ENCODE peak calls at places on chromosomes 2 and 18, in nine cellular contexts. P, R, V, U, G, D, S, C and F are unnamed samples.

GRCh38 chr2:47288864-47289263 is 114.1 kb upstream of the MSH2 start:
- DNase-seq in P (no peak), R (no peak), V (no peak), U (no peak), G (no peak), D (no peak), S (no peak), C (no peak), F (no peak)

GRCh38 chr2:166494140-166494544 is at the start of gene SCN7A:
- DNase-seq in P (no peak), R (peak; percentile 66), V (peak; percentile 87), U (peak; percentile 69), G (no peak), D (no peak), S (no peak), C (peak; percentile 78), F (peak; percentile 80)

GRCh38 chr2:85106489-85107180 is 26.6 kb upstream of the TCF7L1 start:
- DNase-seq in P (no peak), R (no peak), V (no peak), U (no peak), G (no peak), D (no peak), S (no peak), C (no peak), F (no peak)

GRCh38 chr2:155481141-155481540 is 782.6 kb downstream of the KCNJ3 start:
- DNase-seq in P (no peak), R (no peak), V (no peak), U (no peak), G (no peak), D (no peak), S (no peak), C (no peak), F (no peak)

GRCh38 chr2:3321825-3322224 is 55.8 kb downstream of the EIPR1 start:
- DNase-seq in P (no peak), R (no peak), V (no peak), U (no peak), G (no peak), D (no peak), S (no peak), C (no peak), F (no peak)

GRCh38 chr2:161569401-161569800 is 54.8 kb upstream of the SLC4A10 start:
- DNase-seq in P (no peak), R (no peak), V (no peak), U (no peak), G (no peak), D (no peak), S (no peak), C (no peak), F (no peak)

GRCh38 chr2:105553538-105554196 is 154.8 kb upstream of the FHL2 start:
- DNase-seq in P (no peak), R (no peak), V (no peak), U (no peak), G (no peak), D (no peak), S (no peak), C (no peak), F (no peak)

GRCh38 chr2:220473611-220474010 is 846.2 kb downstream of the SLC4A3 start:
- DNase-seq in P (no peak), R (no peak), V (no peak), U (no peak), G (no peak), D (no peak), S (no peak), C (no peak), F (no peak)

GRCh38 chr2:211822686-211823335 is 715.8 kb downstream of the ERBB4 start:
- DNase-seq in P (no peak), R (no peak), V (no peak), U (no peak), G (no peak), D (no peak), S (no peak), C (no peak), F (no peak)

GRCh38 chr2:120360307-120360855 is 14.4 kb downstream of the INHBB start:
- DNase-seq in P (no peak), R (no peak), V (no peak), U (no peak), G (no peak), D (no peak), S (no peak), C (no peak), F (no peak)

GRCh38 chr2:132936261-132936660 is 266.3 kb upstream of the LYPD1 start:
- DNase-seq in P (no peak), R (no peak), V (no peak), U (no peak), G (no peak), D (no peak), S (no peak), C (no peak), F (no peak)

GRCh38 chr18:45708831-45709230 is 15.2 kb upstream of the SLC14A1 start:
- DNase-seq in P (no peak), R (no peak), V (no peak), U (no peak), G (no peak), D (no peak), S (no peak), C (no peak), F (no peak)

GRCh38 chr2:192146069-192147006 is 48.4 kb downstream of the TMEFF2 start:
- DNase-seq in P (no peak), R (no peak), V (no peak), U (no peak), G (no peak), D (no peak), S (no peak), C (no peak), F (no peak)

GRCh38 chr2:67268806-67269205 is 128.3 kb upstream of the ETAA1 start:
- DNase-seq in P (no peak), R (no peak), V (no peak), U (no peak), G (no peak), D (no peak), S (no peak), C (no peak), F (no peak)

GRCh38 chr2:164675027-164675426 is 53.7 kb upstream of the GRB14 start:
- DNase-seq in P (no peak), R (no peak), V (no peak), U (no peak), G (no peak), D (no peak), S (no peak), C (no peak), F (no peak)

DNA sequence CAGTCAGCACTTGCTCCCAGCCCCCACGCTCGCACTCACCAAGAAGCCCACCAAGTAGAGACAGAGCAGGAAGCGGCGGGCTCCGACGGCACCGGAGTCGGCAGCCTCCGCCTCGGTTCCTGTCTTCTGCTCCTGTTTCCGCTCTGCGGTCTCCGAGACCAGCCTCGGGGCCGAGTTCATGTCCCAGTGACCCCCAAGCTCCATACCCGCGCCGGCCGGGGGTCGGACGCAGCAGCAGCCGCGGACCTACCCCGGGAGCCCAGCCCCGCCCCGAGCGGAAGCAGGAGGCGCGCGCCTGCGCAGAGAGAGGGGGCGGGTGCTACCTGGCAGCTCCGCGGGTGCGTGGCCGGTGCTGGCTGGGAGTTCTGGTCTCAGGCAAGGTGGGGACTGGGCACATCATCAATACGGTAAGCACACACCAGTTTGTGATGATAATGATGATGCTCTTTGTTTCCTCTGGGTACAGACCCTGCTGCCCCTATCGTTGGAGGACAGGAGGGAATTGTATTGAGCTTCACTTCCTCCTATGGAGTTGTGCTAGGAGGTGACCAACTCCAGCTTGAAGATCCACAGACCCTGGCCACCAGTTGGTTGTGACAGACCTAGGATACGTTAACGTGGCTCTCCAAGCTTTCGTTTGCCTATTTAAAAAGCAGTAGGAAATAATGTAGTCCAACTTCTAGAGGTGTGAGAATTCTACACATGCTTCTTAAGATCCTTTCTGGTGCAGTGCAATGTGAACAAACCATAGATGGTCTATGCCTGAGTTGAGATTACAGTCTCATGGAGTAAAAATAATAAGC is 25.0 kb upstream of the TMEM182 start:
- DNase-seq in P (no peak), R (peak; percentile 87), V (peak; percentile 90), U (peak; percentile 83), G (peak; percentile 94), D (peak; percentile 83), S (peak; percentile 47), C (peak; percentile 79), F (peak; percentile 94)
- TF ChIP-seq CTCF in P (peak; percentile 8), R (peak; percentile 8), V (no peak), U (no peak), G (no peak), D (no peak), S (no peak), C (no peak), F (no peak)

GRCh38 chr18:70221156-70221910 is 15.8 kb upstream of the RTTN start:
- DNase-seq in P (no peak), R (no peak), V (peak; percentile 82), U (no peak), G (no peak), D (no peak), S (no peak), C (no peak), F (no peak)

GRCh38 chr18:70221911-70222278 is 16.4 kb upstream of the RTTN start:
- DNase-seq in P (no peak), R (no peak), V (no peak), U (no peak), G (no peak), D (no peak), S (no peak), C (no peak), F (no peak)

GRCh38 chr18:70219688-70220087 is 14.2 kb upstream of the RTTN start:
- DNase-seq in P (no peak), R (no peak), V (no peak), U (no peak), G (no peak), D (no peak), S (no peak), C (no peak), F (no peak)

GRCh38 chr18:70216788-70217187 is 11.3 kb upstream of the RTTN start:
- DNase-seq in P (no peak), R (no peak), V (no peak), U (no peak), G (no peak), D (no peak), S (no peak), C (no peak), F (no peak)

DNA sequence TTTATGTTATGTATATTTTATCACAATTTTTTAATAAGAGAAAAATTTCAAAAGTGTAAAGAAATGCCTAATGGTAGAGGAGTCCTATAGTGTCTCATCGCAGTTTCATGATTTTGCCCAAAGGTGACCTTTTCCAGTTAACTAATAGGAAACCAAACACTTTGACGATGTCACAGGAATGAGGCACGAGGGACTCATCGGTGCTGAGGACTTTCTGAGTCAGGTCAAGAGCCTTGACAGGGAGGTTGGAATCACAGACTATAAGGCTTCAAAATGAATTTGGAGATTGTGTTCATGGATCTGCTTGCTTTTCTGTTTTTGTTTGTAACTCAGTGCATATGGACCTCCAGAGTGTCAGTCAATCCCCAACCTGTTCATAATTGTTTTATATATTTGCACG is 15.1 kb upstream of the RTTN start:
- DNase-seq in P (no peak), R (no peak), V (no peak), U (no peak), G (no peak), D (no peak), S (no peak), C (no peak), F (no peak)
- TF ChIP-seq CTCF in P (no peak), R (no peak), V (no peak), U (no peak), G (no peak), D (no peak), S (no peak), C (no peak), F (no peak)

GRCh38 chr2:44342854-44343253 is 18.4 kb downstream of the PREPL start:
- DNase-seq in P (no peak), R (no peak), V (peak; percentile 39), U (peak; percentile 37), G (no peak), D (no peak), S (no peak), C (no peak), F (no peak)
- TF ChIP-seq CTCF in P (no peak), R (peak; percentile 19), V (peak; percentile 54), U (peak; percentile 24), G (peak; percentile 27), D (peak; percentile 56), S (peak; percentile 33), C (no peak), F (no peak)

GRCh38 chr18:43574974-43575373 is 297.7 kb upstream of the SYT4 start:
- DNase-seq in P (no peak), R (no peak), V (no peak), U (no peak), G (no peak), D (no peak), S (no peak), C (no peak), F (no peak)
- TF ChIP-seq CTCF in P (no peak), R (no peak), V (no peak), U (no peak), G (no peak), D (no peak), S (no peak), C (no peak), F (no peak)